ENCODE peak calls at places on chromosome 12, in eight cellular contexts. U is PC-9; C is hepatocyte; I is esophagus squamous epithelium; B is colonic mucosa; F is lower lobe of right lung; V is CD4-positive, alpha-beta memory T cell; R is transverse colon. E is an unnamed sample.

GRCh38 chr12:65306603-65307501 is 28.4 kb downstream of the MSRB3 start:
- DNase-seq in U (peak; percentile 32), C (peak; percentile 78), I (no peak), B (peak; percentile 22), F (peak; percentile 46), V (no peak), R (peak; percentile 48), E (no peak)

GRCh38 chr12:29816869-29817730 is 33.4 kb upstream of the TMTC1 start:
- DNase-seq in U (no peak), C (peak; percentile 19), I (no peak), B (no peak), F (no peak), V (no peak), R (no peak), E (no peak)

GRCh38 chr12:110279976-110280783 is 867 bp upstream of the ATP2A2 start:
- DNase-seq in U (peak; percentile 53), C (peak; percentile 68), I (no peak), B (peak; percentile 58), F (peak; percentile 65), V (peak; percentile 53), R (peak; percentile 57), E (peak; percentile 74)

GRCh38 chr12:24996820-24997219 is 47.9 kb upstream of the BCAT1 start:
- DNase-seq in U (no peak), C (no peak), I (no peak), B (no peak), F (no peak), V (no peak), R (no peak), E (no peak)

GRCh38 chr12:34286934-34287333 is 264.6 kb downstream of the ALG10 start:
- DNase-seq in U (no peak), C (no peak), I (no peak), B (no peak), F (no peak), V (no peak), R (no peak), E (no peak)

GRCh38 chr12:92144045-92144630 is 1.5 kb downstream of the BTG1 start:
- DNase-seq in U (peak; percentile 51), C (peak; percentile 86), I (peak; percentile 41), B (peak; percentile 84), F (peak; percentile 63), V (peak; percentile 79), R (peak; percentile 80), E (peak; percentile 86)

GRCh38 chr12:88575361-88575959 is 4.8 kb downstream of the KITLG start:
- DNase-seq in U (no peak), C (no peak), I (no peak), B (no peak), F (no peak), V (no peak), R (no peak), E (no peak)

GRCh38 chr12:15863258-15863835 is 18.8 kb upstream of the STRAP start:
- DNase-seq in U (no peak), C (no peak), I (no peak), B (no peak), F (no peak), V (no peak), R (no peak), E (no peak)

GRCh38 chr12:1605129-1606020 is 11.0 kb upstream of the FBXL14 start:
- DNase-seq in U (peak; percentile 74), C (peak; percentile 89), I (no peak), B (peak; percentile 89), F (peak; percentile 77), V (peak; percentile 65), R (peak; percentile 77), E (peak; percentile 82)

GRCh38 chr12:613996-614726 is 49.1 kb downstream of the NINJ2 start:
- DNase-seq in U (no peak), C (no peak), I (no peak), B (no peak), F (peak; percentile 69), V (peak; percentile 18), R (peak; percentile 21), E (no peak)

GRCh38 chr12:130920711-130921381 is 32.9 kb upstream of the ADGRD1 start:
- DNase-seq in U (no peak), C (peak; percentile 59), I (no peak), B (peak; percentile 55), F (peak; percentile 88), V (no peak), R (peak; percentile 39), E (peak; percentile 96)

DNA sequence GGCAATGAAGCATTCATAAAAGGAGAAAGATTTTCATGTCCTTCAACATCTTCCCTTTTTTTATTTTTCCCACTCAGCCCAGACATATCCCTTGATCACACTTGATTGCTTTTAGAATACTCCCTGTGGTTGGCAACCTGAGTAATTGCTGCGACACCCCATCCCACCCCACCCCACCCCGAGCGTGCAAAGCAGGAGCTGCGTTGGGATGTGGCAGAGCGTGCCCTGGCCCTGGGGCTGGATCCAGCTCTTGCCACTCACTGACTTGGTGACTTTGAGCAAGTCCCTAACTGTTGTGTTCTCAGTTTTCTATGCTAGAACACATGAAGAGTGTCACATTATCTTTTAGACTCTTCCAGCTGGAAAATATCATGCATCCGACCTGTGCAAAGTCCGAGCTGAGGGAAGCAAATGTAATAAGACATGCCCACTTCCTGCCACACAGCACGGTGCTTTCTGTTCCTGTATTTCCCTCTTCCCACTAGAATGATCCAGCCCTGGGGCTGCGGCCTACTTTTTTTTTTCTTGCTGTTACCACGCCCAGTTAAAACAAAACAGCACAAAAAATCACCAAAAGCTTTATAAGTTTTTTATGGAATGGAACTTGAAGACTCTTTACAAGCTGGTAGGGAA is 4.0 kb downstream of the ASCL4 start:
- DNase-seq in U (no peak), C (no peak), I (no peak), B (peak; percentile 50), F (no peak), V (no peak), R (peak; percentile 29), E (no peak)
- H3K27ac ChIP-seq in U (no peak overlapping the region), C (no peak overlapping the region), I (peak overlapping the region; percentile 13), B (no peak overlapping the region), F (no peak overlapping the region), V (no peak overlapping the region), R (peak overlapping the region; percentile 30), E (no peak overlapping the region)

GRCh38 chr12:124420041-124420765 is 125.3 kb downstream of the RFLNA start:
- DNase-seq in U (no peak), C (no peak), I (no peak), B (no peak), F (no peak), V (no peak), R (no peak), E (no peak)
- H3K36me3 ChIP-seq in U (peaks cover 12% of the 10 kb centered on the region), C (no peaks in the 10 kb centered on the region), I (peaks cover 78% of the 10 kb centered on the region), B (no peaks in the 10 kb centered on the region), F (peaks cover 74% of the 10 kb centered on the region), V (peaks cover 34% of the 10 kb centered on the region), R (no peaks in the 10 kb centered on the region), E (peaks cover 26% of the 10 kb centered on the region)

GRCh38 chr12:53288322-53288721 is 7.0 kb upstream of the PFDN5 start:
- DNase-seq in U (no peak), C (no peak), I (no peak), B (no peak), F (no peak), V (no peak), R (no peak), E (no peak)
- H3K27ac ChIP-seq in U (no peak overlapping the region), C (no peak overlapping the region), I (peak overlapping the region; percentile 86), B (no peak overlapping the region), F (no peak overlapping the region), V (no peak overlapping the region), R (no peak overlapping the region), E (no peak overlapping the region)

GRCh38 chr12:124440031-124440626 is 127.3 kb downstream of the NCOR2 start:
- DNase-seq in U (no peak), C (no peak), I (no peak), B (no peak), F (no peak), V (no peak), R (no peak), E (no peak)

GRCh38 chr12:124442281-124442680 is 125.1 kb downstream of the NCOR2 start:
- DNase-seq in U (no peak), C (no peak), I (no peak), B (no peak), F (no peak), V (no peak), R (no peak), E (no peak)

GRCh38 chr12:124442772-124443445 is 124.5 kb downstream of the NCOR2 start:
- DNase-seq in U (no peak), C (no peak), I (no peak), B (no peak), F (no peak), V (no peak), R (no peak), E (peak; percentile 80)

GRCh38 chr12:124440841-124441381 is 126.5 kb downstream of the NCOR2 start:
- DNase-seq in U (peak; percentile 75), C (no peak), I (no peak), B (no peak), F (no peak), V (no peak), R (no peak), E (no peak)

DNA sequence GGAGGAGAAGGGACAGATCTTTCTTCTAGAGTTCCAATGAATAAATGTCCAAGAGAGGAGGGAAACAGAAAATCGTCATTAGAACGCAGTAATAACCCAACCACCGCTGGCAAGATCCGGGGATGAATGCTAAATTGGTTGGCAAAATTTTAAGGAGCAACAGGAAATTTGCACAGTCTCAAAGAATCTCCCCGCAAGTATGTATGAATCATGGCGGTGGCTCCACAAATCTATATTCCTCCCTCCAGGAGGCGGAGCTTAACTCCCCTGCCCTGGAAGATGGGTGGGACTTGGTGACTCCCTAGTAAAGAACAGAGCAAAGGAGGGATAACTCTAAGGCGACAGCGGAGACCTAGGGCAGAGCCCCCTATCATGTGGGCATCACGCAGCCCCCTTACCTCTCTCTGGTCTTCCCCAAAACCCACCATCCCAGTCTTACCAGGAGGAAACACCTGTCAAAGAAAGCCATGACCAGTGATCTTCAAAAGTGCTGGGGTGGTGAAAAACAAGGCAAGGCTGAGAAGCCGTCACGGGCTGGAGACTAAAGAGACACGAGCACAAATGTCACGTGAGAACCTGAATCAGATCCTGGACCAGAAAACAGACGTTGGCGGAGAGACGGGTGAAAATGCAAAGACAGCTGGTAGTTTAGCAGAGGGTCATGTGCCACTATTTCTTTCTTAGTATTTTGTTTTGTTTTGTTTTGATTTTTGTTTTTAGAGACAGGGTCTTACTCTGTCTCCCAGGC is 125.8 kb downstream of the NCOR2 start:
- DNase-seq in U (peak; percentile 82), C (no peak), I (no peak), B (no peak), F (no peak), V (no peak), R (no peak), E (no peak)
- H3K36me3 ChIP-seq in U (no peaks in the 10 kb centered on the region), C (no peaks in the 10 kb centered on the region), I (peaks cover 88% of the 10 kb centered on the region), B (no peaks in the 10 kb centered on the region), F (peaks cover 83% of the 10 kb centered on the region), V (peaks cover 8% of the 10 kb centered on the region), R (no peaks in the 10 kb centered on the region), E (peaks cover 33% of the 10 kb centered on the region)

GRCh38 chr12:51970904-51971646 is 19.6 kb downstream of the ACVR1B start:
- DNase-seq in U (no peak), C (peak; percentile 46), I (no peak), B (no peak), F (no peak), V (peak; percentile 52), R (peak; percentile 24), E (no peak)
- H3K27ac ChIP-seq in U (no peak overlapping the region), C (peak overlapping the region; percentile 69), I (peak overlapping the region; percentile 67), B (no peak overlapping the region), F (no peak overlapping the region), V (peak overlapping the region; percentile 12), R (no peak overlapping the region), E (no peak overlapping the region)

DNA sequence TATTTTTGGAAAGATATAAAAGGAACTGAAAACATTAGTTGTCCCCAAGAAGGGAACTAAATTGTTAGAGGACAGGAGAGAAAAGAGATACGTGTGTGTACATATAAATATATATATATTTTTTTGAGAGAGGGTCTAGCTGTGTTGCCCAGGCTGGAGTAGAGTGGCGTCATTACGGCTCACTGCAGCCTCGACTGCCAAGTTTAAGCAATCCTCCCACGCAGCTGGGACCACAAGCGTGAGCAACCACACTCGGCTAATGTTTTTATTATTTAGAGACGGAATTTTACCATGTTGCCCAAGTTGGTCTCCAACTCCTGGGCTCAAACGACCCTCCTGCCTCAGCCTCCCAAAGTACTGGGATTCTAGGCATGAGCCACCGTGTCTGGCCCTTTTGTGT is 16.2 kb upstream of the NOP2 start:
- DNase-seq in U (no peak), C (no peak), I (no peak), B (no peak), F (no peak), V (no peak), R (no peak), E (no peak)
- H3K36me3 ChIP-seq in U (peaks cover 66% of the 10 kb centered on the region), C (no peaks in the 10 kb centered on the region), I (peaks cover 100% of the 10 kb centered on the region), B (peaks cover 70% of the 10 kb centered on the region), F (peaks cover 100% of the 10 kb centered on the region), V (peaks cover 76% of the 10 kb centered on the region), R (no peaks in the 10 kb centered on the region), E (peaks cover 97% of the 10 kb centered on the region)

E was measured in right atrium auricular region.